ENCODE peak calls at places on chromosomes 6 and 20, in four cellular contexts. A is GM12865, Z is tibial artery, I is IMR-90. W is an unnamed sample.

GRCh38 chr6:82959385-82959941 is 106.2 kb downstream of the UBE3D start:
- DNase-seq in A (no peak), Z (no peak), I (peak; percentile 70), W (peak; percentile 35)

GRCh38 chr20:45946149-45946970 is 11.9 kb downstream of the PCIF1 start:
- DNase-seq in A (no peak), Z (no peak), I (no peak), W (peak; percentile 40)

GRCh38 chr6:138104618-138105213 is 2.5 kb downstream of the PERP start:
- DNase-seq in A (no peak), Z (no peak), I (no peak), W (no peak)

GRCh38 chr6:132734694-132735236 is 20.9 kb upstream of the VNN1 start:
- DNase-seq in A (no peak), Z (no peak), I (peak; percentile 83), W (peak; percentile 89)

GRCh38 chr6:29107758-29108157 is at the start of gene OR2J3:
- DNase-seq in A (no peak), Z (no peak), I (no peak), W (peak; percentile 0)

GRCh38 chr6:45877970-45878590 is 137.6 kb downstream of the CLIC5 start:
- DNase-seq in A (no peak), Z (no peak), I (no peak), W (no peak)

GRCh38 chr6:119328866-119329806 is 20.4 kb downstream of the MAN1A1 start:
- DNase-seq in A (no peak), Z (no peak), I (no peak), W (no peak)

GRCh38 chr6:14281831-14282230 is 164.3 kb downstream of the CD83 start:
- DNase-seq in A (no peak), Z (no peak), I (no peak), W (no peak)

GRCh38 chr20:54004397-54004940 is 65.9 kb downstream of the BCAS1 start:
- DNase-seq in A (peak; percentile 76), Z (no peak), I (no peak), W (no peak)

GRCh38 chr20:41499961-41500725 is 118.0 kb downstream of the CHD6 start:
- DNase-seq in A (no peak), Z (no peak), I (no peak), W (no peak)

GRCh38 chr20:62449951-62450815 is 22.8 kb upstream of the RBBP8NL start:
- DNase-seq in A (no peak), Z (no peak), I (no peak), W (no peak)

GRCh38 chr6:169866140-169866534 is 114.7 kb downstream of the ERMARD start:
- DNase-seq in A (no peak), Z (no peak), I (no peak), W (no peak)

GRCh38 chr6:39770476-39770875 is 21.7 kb upstream of the DAAM2 start:
- DNase-seq in A (no peak), Z (no peak), I (no peak), W (no peak)

GRCh38 chr6:130715058-130715457 is 112.1 kb upstream of the SMLR1 start:
- DNase-seq in A (no peak), Z (no peak), I (no peak), W (no peak)

GRCh38 chr6:168314948-168315347 is 4.6 kb downstream of the DACT2 start:
- DNase-seq in A (no peak), Z (no peak), I (no peak), W (peak; percentile 60)

GRCh38 chr6:8195040-8195713 is 92.8 kb upstream of the EEF1E1 start:
- DNase-seq in A (no peak), Z (no peak), I (no peak), W (no peak)

GRCh38 chr6:17928514-17929430 is 58.7 kb downstream of the KIF13A start:
- DNase-seq in A (no peak), Z (no peak), I (peak; percentile 76), W (peak; percentile 72)

GRCh38 chr20:62799459-62799858 is 3.2 kb downstream of the MRGBP start:
- DNase-seq in A (no peak), Z (no peak), I (no peak), W (no peak)

GRCh38 chr6:114085206-114085605 is 114.3 kb upstream of the HDAC2 start:
- DNase-seq in A (no peak), Z (no peak), I (peak; percentile 28), W (no peak)

GRCh38 chr20:17610566-17611289 is 40.9 kb downstream of the DSTN start:
- DNase-seq in A (no peak), Z (peak; percentile 65), I (no peak), W (no peak)

GRCh38 chr6:129701721-129702455 is 8.1 kb downstream of the ARHGAP18 start:
- DNase-seq in A (no peak), Z (no peak), I (peak; percentile 58), W (peak; percentile 55)

GRCh38 chr6:134515976-134516375 is 198.1 kb upstream of the SGK1 start:
- DNase-seq in A (no peak), Z (no peak), I (no peak), W (peak; percentile 87)

GRCh38 chr6:4647414-4648365 is 128.5 kb upstream of the CDYL start:
- DNase-seq in A (peak; percentile 5), Z (peak; percentile 92), I (peak; percentile 84), W (peak; percentile 86)

GRCh38 chr6:170097505-170098427 is 193.1 kb downstream of the DLL1 start:
- DNase-seq in A (no peak), Z (peak; percentile 45), I (no peak), W (no peak)

GRCh38 chr20:8571660-8572059 is 439.6 kb downstream of the PLCB1 start:
- DNase-seq in A (no peak), Z (no peak), I (no peak), W (no peak)

GRCh38 chr6:150116195-150116800 is 26.5 kb upstream of the PPP1R14C start:
- DNase-seq in A (no peak), Z (no peak), I (no peak), W (no peak)

GRCh38 chr6:26532699-26533523 is 5.3 kb upstream of the HMGN4 start:
- DNase-seq in A (peak; percentile 94), Z (peak; percentile 93), I (peak; percentile 89), W (peak; percentile 93)

GRCh38 chr20:63281741-63282665 is 9.4 kb downstream of the ARFGAP1 start:
- DNase-seq in A (no peak), Z (no peak), I (no peak), W (no peak)

GRCh38 chr6:96611342-96611964 is 48.5 kb downstream of the FHL5 start:
- DNase-seq in A (peak; percentile 39), Z (no peak), I (no peak), W (no peak)

GRCh38 chr6:168964138-168964892 is 289.3 kb downstream of the THBS2 start:
- DNase-seq in A (no peak), Z (no peak), I (no peak), W (peak; percentile 26)

GRCh38 chr20:23217023-23217422 is 130.9 kb upstream of the CD93 start:
- DNase-seq in A (no peak), Z (no peak), I (no peak), W (no peak)

GRCh38 chr20:64192406-64192805 is 28.2 kb downstream of the MYT1 start:
- DNase-seq in A (no peak), Z (no peak), I (no peak), W (no peak)

GRCh38 chr20:53738039-53738944 is 144.7 kb upstream of the ZNF217 start:
- DNase-seq in A (peak; percentile 89), Z (no peak), I (peak; percentile 90), W (peak; percentile 83)

GRCh38 chr6:71181565-71181964 is 107.0 kb upstream of the OGFRL1 start:
- DNase-seq in A (no peak), Z (no peak), I (peak; percentile 87), W (peak; percentile 91)

GRCh38 chr6:74073429-74073828 is 377.4 kb downstream of the CD109 start:
- DNase-seq in A (no peak), Z (no peak), I (peak; percentile 90), W (peak; percentile 20)

GRCh38 chr20:54431545-54431944 is 43.8 kb upstream of the DOK5 start:
- DNase-seq in A (no peak), Z (no peak), I (no peak), W (no peak)

GRCh38 chr20:19937651-19938420 is 79.3 kb upstream of the NAA20 start:
- DNase-seq in A (peak; percentile 82), Z (no peak), I (no peak), W (no peak)

GRCh38 chr20:19936801-19937583 is 80.2 kb upstream of the NAA20 start:
- DNase-seq in A (peak; percentile 23), Z (no peak), I (no peak), W (no peak)

GRCh38 chr20:19934792-19935491 is 82.2 kb upstream of the NAA20 start:
- DNase-seq in A (peak; percentile 22), Z (peak; percentile 81), I (no peak), W (no peak)

GRCh38 chr20:19938421-19938787 is 78.8 kb upstream of the NAA20 start:
- DNase-seq in A (no peak), Z (no peak), I (no peak), W (no peak)

GRCh38 chr20:19935842-19936241 is 81.3 kb upstream of the NAA20 start:
- DNase-seq in A (no peak), Z (no peak), I (no peak), W (no peak)
- H3K4me3 ChIP-seq in A (no peak overlapping the region), Z (peak overlapping the region; percentile 13), I (no peak overlapping the region), W (no peak overlapping the region)

DNA sequence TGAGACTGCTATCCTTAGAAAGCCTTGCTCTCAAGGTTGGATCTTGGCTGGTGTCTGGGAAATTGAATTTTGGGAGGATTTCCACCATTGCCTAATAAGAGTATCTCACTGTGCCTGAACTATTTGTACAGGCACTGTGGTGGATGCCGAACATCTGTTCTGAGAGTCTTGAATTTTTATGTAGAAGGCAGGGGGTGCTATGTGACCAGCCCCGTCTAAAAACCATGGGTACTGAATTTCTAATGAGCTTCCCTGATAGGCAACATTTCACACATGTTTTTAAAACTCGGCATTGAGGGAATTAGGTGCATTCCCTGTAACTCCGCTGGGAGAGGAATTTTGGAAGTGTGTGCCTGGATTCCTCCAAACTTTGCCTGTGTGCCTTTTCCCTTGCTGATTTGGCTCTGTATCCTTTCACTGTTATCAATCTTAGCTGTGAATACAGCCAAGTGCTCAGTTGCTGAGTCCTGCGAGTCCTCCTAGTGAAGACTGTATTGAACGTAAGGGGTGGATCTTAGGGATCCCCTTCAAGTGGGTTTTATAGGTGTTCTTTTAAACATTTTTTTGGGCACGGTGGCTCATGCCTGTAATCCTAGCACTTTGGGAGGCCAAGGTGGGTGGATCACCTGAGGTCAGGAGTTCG is 27.6 kb upstream of the SCAF8 start:
- DNase-seq in A (peak; percentile 6), Z (no peak), I (no peak), W (peak; percentile 15)
- TF ChIP-seq CTCF in A (no peak), Z (no peak), I (no peak), W (peak; percentile 3)

GRCh38 chr6:41683460-41684310 is 45.4 kb downstream of the MDFI start:
- DNase-seq in A (peak; percentile 80), Z (peak; percentile 89), I (peak; percentile 51), W (peak; percentile 74)
- H3K4me3 ChIP-seq in A (no peak overlapping the region), Z (peak overlapping the region; percentile 50), I (no peak overlapping the region), W (peak overlapping the region; percentile 35)

GRCh38 chr20:20820104-20820503 is 107.7 kb upstream of the RALGAPA2 start:
- DNase-seq in A (no peak), Z (no peak), I (no peak), W (no peak)
- TF ChIP-seq CTCF in A (peak; percentile 29), Z (no peak), I (peak; percentile 23), W (peak; percentile 7)

GRCh38 chr6:109369724-109370123 is 12.5 kb downstream of the CD164 start:
- DNase-seq in A (no peak), Z (no peak), I (no peak), W (no peak)
- H3K4me3 ChIP-seq in A (no peak overlapping the region), Z (no peak overlapping the region), I (no peak overlapping the region), W (no peak overlapping the region)

W was measured in fibroblast of pulmonary artery.